ENCODE peak calls at places on chromosome 9, in six cellular contexts. X is small intestine, N is stomach, U is aorta, C is right lobe of liver, B is mesendoderm. H is an unnamed sample. For H3K27me3 and H3K36me3, the result is how much of the 10 kb centered on the place peaks cover.

GRCh38 chr9:20321683-20322082 is 300.6 kb downstream of the MLLT3 start:
- DNase-seq in N (no peak), U (no peak), B (no peak), C (no peak), X (peak), H (no peak)

GRCh38 chr9:85858351-85858750 is 82.6 kb upstream of the NAA35 start:
- DNase-seq in U (no peak), X (no peak), N (no peak), B (no peak), C (no peak), H (no peak)

GRCh38 chr9:84668204-84669007 is 1.1 kb upstream of the NTRK2 start:
- DNase-seq in B (peak), N (no peak), X (peak), C (no peak), U (peak), H (peak)

GRCh38 chr9:88660611-88661010 is 125.6 kb downstream of the NXNL2 start:
- DNase-seq in B (peak), U (no peak), C (no peak), N (no peak), X (no peak), H (peak)

GRCh38 chr9:85290019-85290418 is 451.7 kb downstream of the AGTPBP1 start:
- DNase-seq in X (peak), B (no peak), N (no peak), C (no peak), U (no peak), H (no peak)

GRCh38 chr9:128106940-128107259 is 20.6 kb downstream of the PTGES2 start:
- DNase-seq in X (no peak), U (peak), N (no peak), C (no peak), B (no peak), H (peak)

GRCh38 chr9:126738553-126738952 is 66.3 kb upstream of the ZBTB43 start:
- DNase-seq in C (no peak), N (no peak), U (no peak), B (no peak), X (no peak), H (no peak)

GRCh38 chr9:128702949-128703615 is 779 bp downstream of the PKN3 start:
- DNase-seq in N (no peak), X (peak), U (peak), C (peak), B (peak), H (peak)

GRCh38 chr9:78566521-78566920 is 269.6 kb downstream of the PSAT1 start:
- DNase-seq in N (no peak), X (no peak), U (no peak), C (no peak), B (no peak), H (no peak)

GRCh38 chr9:113807173-113808061 is 68.7 kb upstream of the ZNF618 start:
- DNase-seq in N (peak), U (no peak), C (peak), X (peak), B (peak), H (peak)

GRCh38 chr9:126802343-126803059 is 2.3 kb upstream of the ZBTB43 start:
- DNase-seq in B (no peak), U (no peak), C (peak), X (no peak), N (no peak), H (no peak)

GRCh38 chr9:92749934-92750315 is 14.7 kb downstream of the BICD2 start:
- DNase-seq in B (peak), X (no peak), U (no peak), C (peak), N (no peak), H (no peak)

GRCh38 chr9:128787583-128788156 is 617 bp downstream of the TBC1D13 start:
- DNase-seq in C (no peak), N (no peak), X (peak), U (no peak), B (peak), H (no peak)

GRCh38 chr9:1018121-1018520 is 32.0 kb upstream of the DMRT2 start:
- DNase-seq in X (peak), N (no peak), U (no peak), B (peak), C (peak), H (peak)

GRCh38 chr9:36924071-36924470 is 110.0 kb downstream of the PAX5 start:
- DNase-seq in C (no peak), X (no peak), B (peak), N (no peak), U (no peak), H (no peak)

GRCh38 chr9:137582286-137582860 is 3.6 kb upstream of the DPH7 start:
- DNase-seq in C (no peak), N (peak), B (peak), U (no peak), X (no peak), H (peak)

GRCh38 chr9:32552172-32552872 is at the start of the genes SMIM27 and TOPORS:
- DNase-seq in N (peak), X (peak), C (peak), U (peak), B (peak), H (peak)

GRCh38 chr9:78714591-78714990 is 417.7 kb downstream of the PSAT1 start:
- DNase-seq in C (no peak), B (no peak), X (no peak), U (no peak), N (no peak), H (no peak)

GRCh38 chr9:35603506-35603985 is 1.5 kb upstream of the TESK1 start:
- DNase-seq in B (no peak), C (peak), N (peak), U (peak), X (no peak), H (no peak)

GRCh38 chr9:81637276-81637675 is 52.1 kb downstream of the TLE1 start:
- DNase-seq in C (no peak), U (no peak), X (no peak), N (no peak), B (no peak), H (no peak)

GRCh38 chr9:101029300-101030021 is 934 bp downstream of the PLPPR1 start:
- DNase-seq in U (peak), C (no peak), B (peak), N (no peak), X (no peak), H (peak)
- H3K4me3 ChIP-seq in U (no peak), C (peak), B (peak), N (peak), X (no peak), H (peak)

GRCh38 chr9:110266786-110267185 is 10.5 kb upstream of the TXN start:
- DNase-seq in C (no peak), X (peak), B (no peak), N (no peak), U (no peak), H (no peak)

GRCh38 chr9:110270211-110270995 is 14.1 kb upstream of the TXN start:
- DNase-seq in X (no peak), U (no peak), C (no peak), B (no peak), N (no peak), H (no peak)
- H3K27me3 ChIP-seq in X (under half), U (under half), C (under half), B (under half), N (under half), H (under half)

GRCh38 chr9:136444102-136444501 is 4.5 kb upstream of the INPP5E start:
- DNase-seq in X (no peak), C (no peak), N (no peak), B (no peak), U (no peak), H (no peak)
- H3K36me3 ChIP-seq in X (under half), C (under half), N (half or more), B (under half), U (under half), H (under half)

GRCh38 chr9:94164756-94165549 is 80.7 kb downstream of the PTPDC1 start:
- DNase-seq in U (no peak), N (no peak), X (no peak), B (no peak), C (no peak), H (no peak)
- H3K4me3 ChIP-seq in U (no peak), N (no peak), X (no peak), B (no peak), C (no peak), H (no peak)

GRCh38 chr9:130943226-130943625 is 4.2 kb upstream of the FIBCD1 start:
- DNase-seq in N (no peak), U (peak), C (no peak), B (no peak), X (no peak), H (peak)
- H3K27me3 ChIP-seq in N (half or more), U (under half), C (under half), B (under half), X (under half), H (under half)

GRCh38 chr9:21521448-21521847 is 39.3 kb upstream of the IFNE start:
- DNase-seq in X (no peak), N (no peak), C (no peak), B (no peak), U (no peak), H (no peak)

GRCh38 chr9:21523021-21524014 is 41.2 kb upstream of the IFNE start:
- DNase-seq in C (no peak), X (no peak), U (no peak), N (no peak), B (no peak), H (no peak)

GRCh38 chr9:21520501-21521228 is 38.6 kb upstream of the IFNE start:
- DNase-seq in N (no peak), C (no peak), U (no peak), X (no peak), B (no peak), H (no peak)

GRCh38 chr9:21524099-21524830 is 42.2 kb upstream of the IFNE start:
- DNase-seq in U (no peak), B (no peak), X (no peak), N (no peak), C (no peak), H (no peak)

GRCh38 chr9:21522348-21522747 is 40.2 kb upstream of the IFNE start:
- DNase-seq in X (no peak), B (no peak), N (no peak), C (no peak), U (no peak), H (no peak)
- H3K36me3 ChIP-seq in X (under half), B (under half), N (under half), C (under half), U (under half), H (under half)

GRCh38 chr9:124238546-124239140 is 19.1 kb upstream of the NEK6 start:
- DNase-seq in B (no peak), X (no peak), C (peak), N (no peak), U (peak), H (no peak)

GRCh38 chr9:124248066-124248465 is 9.7 kb upstream of the NEK6 start:
- DNase-seq in X (peak), N (no peak), C (peak), U (peak), B (no peak), H (no peak)

GRCh38 chr9:124239249-124240073 is 18.3 kb upstream of the NEK6 start:
- DNase-seq in N (no peak), C (peak), B (no peak), X (no peak), U (peak), H (no peak)

GRCh38 chr9:124242331-124243194 is 15.2 kb upstream of the NEK6 start:
- DNase-seq in B (peak), X (peak), U (peak), N (no peak), C (peak), H (peak)
- H3K4me3 ChIP-seq in B (no peak), X (no peak), U (no peak), N (peak), C (peak), H (no peak)

DNA sequence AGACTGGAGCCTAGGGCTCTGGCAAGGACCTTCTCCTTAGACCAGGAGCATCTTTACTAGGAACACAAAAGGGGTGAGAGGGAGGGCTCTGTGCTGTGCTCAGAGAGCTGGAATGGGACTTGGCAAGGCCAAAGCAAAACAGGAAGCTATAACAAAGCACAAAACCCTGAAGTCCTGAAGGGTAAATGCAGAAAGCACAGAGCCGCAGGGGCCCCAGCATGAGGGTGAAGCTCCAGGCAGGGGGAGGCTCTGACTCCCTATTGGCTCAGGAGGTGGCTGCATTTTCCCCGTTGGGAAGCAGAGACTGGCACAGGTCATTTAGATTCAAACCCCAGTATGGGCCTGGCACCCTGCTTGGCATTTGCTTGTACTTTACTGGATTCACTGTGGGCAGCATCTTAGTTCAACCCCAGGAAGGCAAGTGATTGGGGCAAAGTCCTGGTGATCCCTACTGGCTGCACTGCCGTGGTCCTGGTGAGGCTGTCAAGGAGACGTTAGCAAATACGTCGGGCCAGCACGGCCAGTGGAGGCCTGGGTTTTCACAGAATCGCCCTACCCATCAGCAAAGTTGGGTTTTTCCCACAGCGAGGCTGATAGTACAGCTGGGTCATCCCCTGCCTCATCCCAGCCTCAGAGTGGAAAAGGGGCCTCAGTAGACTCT is 46.3 kb downstream of the GGTA1 start:
- DNase-seq in B (no peak), N (no peak), U (no peak), C (no peak), X (no peak), H (peak)
- H3K27me3 ChIP-seq in B (under half), N (under half), U (under half), C (under half), X (under half), H (under half)

GRCh38 chr9:110762783-110763182 is 94.2 kb downstream of the MUSK start:
- DNase-seq in U (no peak), B (no peak), X (no peak), C (no peak), N (no peak), H (no peak)

GRCh38 chr9:110764006-110764405 is 95.4 kb downstream of the MUSK start:
- DNase-seq in U (no peak), C (no peak), B (no peak), N (no peak), X (no peak), H (no peak)

GRCh38 chr9:110767559-110768063 is 99.0 kb downstream of the MUSK start:
- DNase-seq in N (no peak), C (no peak), U (peak), B (no peak), X (no peak), H (no peak)

GRCh38 chr9:110765926-110766325 is 97.3 kb downstream of the MUSK start:
- DNase-seq in N (no peak), X (no peak), B (no peak), C (no peak), U (no peak), H (no peak)

GRCh38 chr9:110763568-110763967 is 95.0 kb downstream of the MUSK start:
- DNase-seq in N (no peak), X (no peak), B (no peak), C (no peak), U (no peak), H (no peak)
- H3K36me3 ChIP-seq in N (under half), X (under half), B (under half), C (under half), U (under half), H (under half)

H was measured in H7.